ENCODE peak calls at places on chromosomes 13 and 19, in six cellular contexts. X, I, V, O, N and J are unnamed samples.

GRCh38 chr19:33420821-33421220 is 47.3 kb downstream of the CEBPG start:
- DNase-seq in O (no peak), X (no peak), V (no peak), I (no peak), N (no peak), J (no peak)

GRCh38 chr19:35755550-35756371 is 1.1 kb downstream of the HSPB6 start:
- DNase-seq in V (peak), N (no peak), O (no peak), I (peak), X (peak), J (peak)

GRCh38 chr13:94201022-94201421 is 278.5 kb downstream of the DCT start:
- DNase-seq in V (no peak), X (no peak), I (no peak), O (no peak), N (no peak), J (no peak)

GRCh38 chr19:53868091-53868891 is 608 bp downstream of the MYADM start:
- DNase-seq in V (peak), N (peak), O (peak), X (peak), I (peak), J (peak)

GRCh38 chr19:4373601-4374441 is 26.5 kb downstream of the SH3GL1 start:
- DNase-seq in I (peak), X (no peak), V (no peak), O (no peak), N (no peak), J (peak)

GRCh38 chr13:26019881-26020535 is 31.8 kb downstream of the SHISA2 start:
- DNase-seq in O (no peak), V (no peak), N (no peak), X (no peak), I (no peak), J (no peak)

GRCh38 chr13:113393572-113394503 is 29.9 kb upstream of the GRTP1 start:
- DNase-seq in V (peak), I (peak), O (peak), N (peak), X (peak), J (peak)

GRCh38 chr13:20553309-20553708 is 13.6 kb upstream of the IFT88 start:
- DNase-seq in I (no peak), O (no peak), N (no peak), V (no peak), X (no peak), J (no peak)

GRCh38 chr13:50320297-50320862 is 305.1 kb downstream of the KCNRG start:
- DNase-seq in O (peak), V (no peak), X (no peak), I (no peak), N (no peak), J (no peak)

GRCh38 chr13:39274926-39275325 is 236.7 kb downstream of the NHLRC3 start:
- DNase-seq in I (no peak), N (no peak), X (no peak), O (no peak), V (no peak), J (no peak)

GRCh38 chr13:46134961-46135522 is 30.2 kb upstream of the CPB2 start:
- DNase-seq in V (no peak), O (peak), I (no peak), X (no peak), N (no peak), J (no peak)

GRCh38 chr19:18634612-18635290 is 2.1 kb upstream of the KLHL26 start:
- DNase-seq in O (no peak), I (no peak), N (no peak), V (no peak), X (no peak), J (peak)

GRCh38 chr19:36060430-36060829 is 5.7 kb downstream of the WDR62 start:
- DNase-seq in V (peak), O (peak), I (peak), N (peak), X (peak), J (no peak)

GRCh38 chr19:42542791-42543190 is 14.5 kb upstream of the CEACAM1 start:
- DNase-seq in N (no peak), I (no peak), O (no peak), X (no peak), V (no peak), J (no peak)

GRCh38 chr13:73059460-73060250 is 850 bp downstream of the KLF5 start:
- DNase-seq in O (peak), V (peak), X (peak), I (peak), N (peak), J (no peak)

GRCh38 chr19:30109565-30109964 is 167.5 kb downstream of the URI1 start:
- DNase-seq in X (no peak), V (no peak), O (no peak), I (no peak), N (no peak), J (no peak)

GRCh38 chr13:51759240-51759639 is 44.7 kb downstream of the DHRS12 start:
- DNase-seq in I (no peak), N (no peak), X (no peak), O (no peak), V (no peak), J (no peak)

GRCh38 chr13:61391426-61391825 is 24.2 kb downstream of the PCDH20 start:
- DNase-seq in O (no peak), X (no peak), I (no peak), N (no peak), V (no peak), J (no peak)

GRCh38 chr19:58325623-58326022 is 1.2 kb upstream of the ZSCAN22 start:
- DNase-seq in O (peak), V (no peak), I (no peak), X (no peak), N (no peak), J (no peak)

GRCh38 chr19:32268381-32268780 is 77.0 kb upstream of the ZNF507 start:
- DNase-seq in O (no peak), N (no peak), I (no peak), X (no peak), V (no peak), J (no peak)

GRCh38 chr13:21511841-21512240 is 52.7 kb upstream of the ZDHHC20 start:
- DNase-seq in I (no peak), N (no peak), O (peak), X (no peak), V (no peak), J (no peak)

GRCh38 chr13:44951184-44951583 is 38.1 kb downstream of the NUFIP1 start:
- DNase-seq in V (no peak), X (no peak), O (no peak), I (no peak), N (no peak), J (no peak)

GRCh38 chr13:42746846-42747245 is 34.5 kb upstream of the FAM216B start:
- DNase-seq in I (no peak), N (no peak), X (no peak), O (no peak), V (no peak), J (no peak)

GRCh38 chr13:32629313-32629712 is 43.1 kb downstream of the PDS5B start:
- DNase-seq in V (no peak), X (no peak), N (no peak), O (no peak), I (no peak), J (no peak)

GRCh38 chr13:99803141-99803540 is 168.4 kb downstream of the ZIC5 start:
- DNase-seq in I (no peak), N (no peak), X (no peak), O (no peak), V (no peak), J (no peak)

GRCh38 chr13:99808786-99809185 is 162.8 kb downstream of the ZIC5 start:
- DNase-seq in I (no peak), V (no peak), O (no peak), N (no peak), X (no peak), J (no peak)

GRCh38 chr13:99805361-99805760 is 166.2 kb downstream of the ZIC5 start:
- DNase-seq in I (no peak), V (no peak), O (no peak), N (no peak), X (no peak), J (no peak)

GRCh38 chr13:99809931-99810330 is 161.6 kb downstream of the ZIC5 start:
- DNase-seq in O (no peak), N (no peak), V (no peak), X (no peak), I (no peak), J (no peak)

DNA sequence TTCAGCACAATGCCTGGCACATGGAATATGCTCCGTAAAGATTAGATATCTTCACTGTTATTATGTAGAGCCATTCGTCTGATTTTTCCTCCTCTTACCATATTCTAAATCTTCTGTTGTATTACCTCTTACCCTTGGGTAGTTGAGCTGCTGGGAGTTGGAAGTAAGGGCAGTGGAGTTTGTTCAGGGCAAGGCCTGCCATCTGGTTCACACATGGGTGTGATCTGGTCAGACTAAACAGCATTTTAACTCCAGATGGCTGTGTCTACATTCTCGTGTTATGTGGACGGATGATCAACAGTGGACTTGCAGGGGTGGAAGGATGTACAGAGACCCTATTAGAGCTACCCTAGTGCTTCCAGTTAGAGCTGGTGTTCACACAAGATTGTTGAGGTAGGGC is 164.9 kb downstream of the ZIC5 start:
- DNase-seq in V (no peak), O (no peak), N (no peak), I (no peak), X (no peak), J (no peak)
- H3K27ac ChIP-seq in V (no peak), O (no peak), N (no peak), I (no peak), X (no peak), J (no peak)

GRCh38 chr13:59745395-59745788 is 418.3 kb downstream of the DIAPH3 start:
- DNase-seq in V (no peak), O (peak), X (no peak), N (no peak), I (no peak), J (no peak)

GRCh38 chr13:59750860-59751259 is 412.9 kb downstream of the DIAPH3 start:
- DNase-seq in O (peak), X (no peak), N (no peak), I (no peak), V (no peak), J (no peak)

GRCh38 chr13:59744747-59745394 is 418.9 kb downstream of the DIAPH3 start:
- DNase-seq in O (no peak), I (no peak), V (no peak), N (no peak), X (no peak), J (no peak)

GRCh38 chr13:59746291-59746962 is 417.3 kb downstream of the DIAPH3 start:
- DNase-seq in V (no peak), O (peak), X (no peak), I (no peak), N (no peak), J (no peak)

GRCh38 chr13:59747529-59747928 is 416.2 kb downstream of the DIAPH3 start:
- DNase-seq in N (no peak), O (no peak), V (no peak), I (no peak), X (no peak), J (no peak)
- TF ChIP-seq CTCF in N (no peak), O (no peak), V (no peak), I (no peak), X (no peak), J (no peak)

DNA sequence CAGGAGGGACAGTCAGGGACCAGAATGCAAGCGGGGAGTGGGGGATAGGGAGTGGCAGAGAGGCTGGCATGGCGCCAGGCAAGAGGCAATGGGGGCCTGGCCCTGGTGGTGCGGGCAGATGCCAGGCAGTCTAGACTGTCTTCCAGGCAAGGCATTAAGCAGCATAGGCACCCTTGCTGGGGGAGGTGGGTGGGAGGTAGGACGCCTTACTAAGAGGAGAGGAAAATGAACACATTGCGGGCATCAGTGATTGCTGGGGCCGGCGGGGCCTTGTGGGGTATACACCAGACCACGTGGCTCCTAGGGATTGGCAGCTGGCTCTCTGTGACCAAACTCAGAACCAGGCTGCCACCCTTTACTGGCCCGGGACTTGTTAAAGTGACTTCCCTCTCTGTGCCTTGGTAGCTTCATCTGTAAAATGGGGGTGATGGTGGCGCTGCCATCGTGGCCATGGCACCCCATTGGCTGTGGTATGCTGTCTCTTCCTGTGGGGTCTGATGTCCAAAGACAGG is 46.0 kb downstream of the DNM2 start:
- DNase-seq in O (no peak), V (no peak), N (no peak), I (no peak), X (no peak), J (no peak)
- H3K27ac ChIP-seq in O (no peak), V (peak), N (no peak), I (peak), X (peak), J (no peak)

DNA sequence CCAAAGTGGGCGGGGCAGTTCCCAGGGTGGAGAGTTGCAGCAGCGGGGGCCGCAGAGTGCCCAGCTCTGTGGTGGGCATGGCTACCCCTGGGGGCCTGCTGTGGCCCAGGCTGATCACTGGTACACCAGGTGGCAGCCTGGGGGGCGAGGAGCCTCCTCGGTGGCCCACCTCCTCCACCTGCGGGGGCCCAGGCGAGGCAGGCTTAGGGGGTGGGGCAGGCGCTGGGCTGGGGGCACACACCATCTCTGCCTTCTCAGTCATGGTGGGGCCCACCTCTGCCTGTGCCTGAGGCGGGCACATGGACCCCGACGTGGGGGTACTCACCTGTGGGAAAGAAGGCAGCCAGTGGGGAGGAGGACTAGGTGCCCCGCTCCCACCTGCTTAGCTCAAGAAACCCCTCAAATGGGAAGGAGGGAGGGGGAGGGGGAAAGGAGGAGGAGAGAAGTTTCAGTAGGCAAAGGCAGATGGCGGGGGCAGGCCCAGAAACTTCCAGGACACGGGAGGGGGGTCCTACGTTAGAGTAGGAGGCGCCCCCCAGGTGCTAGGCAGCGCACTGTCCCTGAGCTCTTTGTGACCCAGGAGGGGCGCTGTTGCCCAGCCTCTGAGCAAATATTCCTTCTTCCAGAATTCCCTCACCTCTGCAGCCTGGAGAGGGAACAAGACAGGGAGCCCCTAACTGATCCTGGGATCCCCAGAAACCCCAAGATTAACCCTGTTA is 1.6 kb downstream of the LYL1 start:
- DNase-seq in V (peak), N (peak), I (no peak), O (no peak), X (peak), J (no peak)
- TF ChIP-seq CTCF in V (no peak), N (peak), I (no peak), O (peak), X (no peak), J (no peak)

GRCh38 chr19:2464389-2464788 is 7.6 kb upstream of the LMNB2 start:
- DNase-seq in I (no peak), N (no peak), V (no peak), O (no peak), X (no peak), J (no peak)

GRCh38 chr19:2458054-2458453 is 1.3 kb upstream of the LMNB2 start:
- DNase-seq in N (no peak), I (no peak), O (no peak), V (no peak), X (no peak), J (no peak)

GRCh38 chr19:2460245-2460644 is 3.5 kb upstream of the LMNB2 start:
- DNase-seq in I (no peak), V (no peak), X (no peak), N (no peak), O (no peak), J (no peak)

GRCh38 chr19:2462635-2463421 is 6.1 kb upstream of the LMNB2 start:
- DNase-seq in V (peak), I (peak), N (no peak), X (peak), O (peak), J (peak)

GRCh38 chr19:2461751-2462634 is 5.2 kb upstream of the LMNB2 start:
- DNase-seq in N (peak), V (no peak), O (peak), X (peak), I (peak), J (no peak)
- H3K27ac ChIP-seq in N (no peak), V (peak), O (peak), X (peak), I (peak), J (peak)

DNA sequence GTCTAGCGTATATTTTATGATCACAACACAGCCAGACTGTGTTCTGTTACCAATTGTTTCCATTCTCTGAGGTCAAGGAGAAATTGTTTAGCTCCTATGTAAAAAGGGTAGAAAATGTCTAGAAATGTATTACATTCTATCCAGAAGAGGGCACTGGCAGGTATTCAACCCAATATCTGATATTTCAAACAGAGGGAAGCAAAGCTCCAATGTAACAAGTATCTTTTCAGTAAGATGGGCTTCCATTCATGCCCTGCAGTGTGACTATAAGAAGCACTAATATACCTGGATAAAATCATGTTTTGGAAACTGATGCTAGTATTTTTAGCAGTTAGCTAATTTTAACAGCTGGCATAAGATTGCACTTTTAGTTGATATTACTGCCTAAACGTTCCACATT is 312.7 kb downstream of the FGF14 start:
- DNase-seq in X (no peak), V (no peak), N (no peak), I (no peak), O (no peak), J (no peak)
- TF ChIP-seq CTCF in X (no peak), V (no peak), N (no peak), I (no peak), O (no peak), J (no peak)

GRCh38 chr19:49499030-49499670 is 2.9 kb downstream of the RPS11 start:
- DNase-seq in N (peak), V (no peak), I (no peak), O (no peak), X (peak), J (no peak)

GRCh38 chr19:49497047-49497789 is 984 bp downstream of the RPS11 start:
- DNase-seq in O (peak), I (peak), V (no peak), X (peak), N (peak), J (no peak)

GRCh38 chr19:49496574-49497008 is 357 bp downstream of the RPS11 start:
- DNase-seq in I (no peak), N (no peak), V (no peak), X (no peak), O (no peak), J (no peak)

GRCh38 chr19:49498475-49498874 is 2.2 kb downstream of the RPS11 start:
- DNase-seq in V (no peak), X (no peak), O (no peak), I (no peak), N (no peak), J (no peak)

GRCh38 chr19:49497790-49498106 is 1.5 kb downstream of the RPS11 start:
- DNase-seq in X (no peak), I (no peak), N (no peak), O (no peak), V (no peak), J (no peak)
- H3K27ac ChIP-seq in X (peak), I (no peak), N (peak), O (peak), V (peak), J (peak)

DNA sequence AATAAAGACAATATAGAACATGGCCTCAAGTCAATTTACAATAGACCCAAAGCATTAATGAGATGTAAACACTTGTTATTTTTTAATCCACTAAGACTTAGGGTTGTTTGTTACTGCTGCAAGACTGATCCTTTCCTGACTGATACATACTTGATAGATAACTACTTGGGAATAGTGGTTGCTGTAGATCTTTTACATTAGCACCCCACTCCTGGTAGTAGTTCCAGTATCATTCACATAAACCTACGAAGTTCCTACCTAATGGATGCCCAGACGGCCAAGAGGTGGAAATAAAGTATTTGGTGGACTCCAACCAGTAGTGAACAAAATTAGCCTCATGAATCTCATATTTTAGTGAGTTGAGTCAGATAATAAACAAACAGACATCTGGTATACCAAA is 26.9 kb downstream of the ADGRE1 start:
- DNase-seq in X (no peak), V (no peak), O (no peak), I (no peak), N (no peak), J (no peak)
- TF ChIP-seq CTCF in X (no peak), V (no peak), O (no peak), I (no peak), N (no peak), J (no peak)